ENCODE peak calls at places on chromosomes 6 and 20, in four cellular contexts. F is activated naive CD4-positive, alpha-beta T cell treated with Interleukin-2 at 50 U/mL for 16 hours; Y is OCI-M1; V is anterior cingulate cortex. I is an unnamed sample.

GRCh38 chr6:117156701-117157100 is 108.7 kb upstream of the VGLL2 start:
- DNase-seq in F (no peak), Y (no peak), V (no peak), I (no peak)

GRCh38 chr20:1710484-1710883 is 52.9 kb upstream of the SIRPG start:
- DNase-seq in F (no peak), Y (no peak), V (no peak), I (no peak)

GRCh38 chr6:133682506-133683290 is 206.2 kb upstream of the TCF21 start:
- DNase-seq in F (no peak), Y (no peak), V (no peak), I (no peak)

GRCh38 chr6:120410586-120410985 is 923.7 kb downstream of the TBC1D32 start:
- DNase-seq in F (no peak), Y (no peak), V (no peak), I (no peak)

GRCh38 chr6:132978685-132979084 is 164.3 kb downstream of the RPS12 start:
- DNase-seq in F (no peak), Y (no peak), V (no peak), I (no peak)

GRCh38 chr6:133512410-133513016 is 271.4 kb downstream of the EYA4 start:
- DNase-seq in F (peak; percentile 10), Y (peak; percentile 87), V (peak; percentile 0), I (peak; percentile 43)

GRCh38 chr6:144064402-144064830 is 31.0 kb downstream of the SF3B5 start:
- DNase-seq in F (peak; percentile 79), Y (peak; percentile 72), V (peak; percentile 3), I (peak; percentile 84)

GRCh38 chr20:33656010-33656782 is 5.9 kb upstream of the C20orf144 start:
- DNase-seq in F (no peak), Y (no peak), V (no peak), I (no peak)

GRCh38 chr6:16238658-16239089 is 287 bp downstream of the GMPR start:
- DNase-seq in F (peak; percentile 8), Y (no peak), V (no peak), I (no peak)

I was measured in stimulated activated CD8-positive, alpha-beta memory T cell treated with anti-CD3 and anti-CD28 coated beads, Interleukin-4, amount 100 ng/mL, for 48 hours.